ENCODE peak calls at places on chromosome 7, in seven cellular contexts. U is AG04449, R is tibial nerve, W is coronary artery, C is bronchial epithelial cell, F is neural crest cell, I is brain microvascular endothelial cell. Y is an unnamed sample.
A peak's percentile ranks its signal among the peaks of the same experiment; 100 is the strongest.

GRCh38 chr7:102287465-102288146 is 938 bp downstream of the SH2B2 start:
- DNase-seq in F (no peak), I (no peak), W (no peak), R (no peak), U (no peak), C (no peak), Y (no peak)

GRCh38 chr7:20030915-20031362 is 186.2 kb downstream of the MACC1 start:
- DNase-seq in U (no peak), W (no peak), I (peak; percentile 8), R (no peak), F (no peak), C (peak; percentile 35), Y (no peak)

GRCh38 chr7:55019691-55020480 is 1.1 kb downstream of the EGFR start:
- DNase-seq in C (no peak), R (no peak), U (no peak), W (peak; percentile 77), I (no peak), F (peak; percentile 8), Y (no peak)

GRCh38 chr7:29039747-29040569 is 81.8 kb upstream of the TRIL start:
- DNase-seq in U (no peak), W (no peak), C (no peak), I (no peak), F (no peak), R (no peak), Y (no peak)

GRCh38 chr7:17651926-17652385 is 288.3 kb downstream of the SNX13 start:
- DNase-seq in F (no peak), W (no peak), C (peak; percentile 70), U (peak; percentile 82), I (peak; percentile 63), R (peak; percentile 68), Y (no peak)

GRCh38 chr7:69775231-69775771 is 177.0 kb downstream of the AUTS2 start:
- DNase-seq in W (no peak), F (no peak), R (peak; percentile 44), I (peak; percentile 24), C (peak; percentile 21), U (no peak), Y (no peak)

GRCh38 chr7:137772748-137773147 is 74.0 kb downstream of the DGKI start:
- DNase-seq in F (no peak), C (peak; percentile 90), I (peak; percentile 90), R (no peak), U (peak; percentile 63), W (no peak), Y (no peak)

GRCh38 chr7:78254397-78255055 is 456.0 kb downstream of the PHTF2 start:
- DNase-seq in F (no peak), W (no peak), U (no peak), I (no peak), R (no peak), C (no peak), Y (no peak)

GRCh38 chr7:92845736-92846135 is 9.4 kb upstream of the CDK6 start:
- DNase-seq in I (no peak), R (no peak), C (no peak), U (no peak), W (no peak), F (no peak), Y (no peak)

GRCh38 chr7:2110586-2111396 is 122.0 kb downstream of the MAD1L1 start:
- DNase-seq in R (no peak), W (no peak), C (no peak), F (no peak), I (peak; percentile 23), U (no peak), Y (no peak)

GRCh38 chr7:154693646-154694045 is 309.3 kb downstream of the PAXIP1 start:
- DNase-seq in I (no peak), C (no peak), U (no peak), W (no peak), R (no peak), F (no peak), Y (no peak)

GRCh38 chr7:4712371-4713182 is 30.5 kb downstream of the FOXK1 start:
- DNase-seq in F (no peak), R (no peak), C (peak; percentile 79), W (no peak), U (no peak), I (peak; percentile 63), Y (no peak)
- TF ChIP-seq CTCF in F (no peak), R (no peak), C (no peak), W (no peak), U (no peak), I (no peak), Y (no peak)

GRCh38 chr7:81500631-81501030 is 269.2 kb downstream of the HGF start:
- DNase-seq in F (no peak), C (peak; percentile 56), W (no peak), R (no peak), U (no peak), I (no peak), Y (no peak)

GRCh38 chr7:81503321-81503720 is 266.5 kb downstream of the HGF start:
- DNase-seq in I (no peak), R (no peak), W (no peak), F (no peak), C (no peak), U (no peak), Y (no peak)

GRCh38 chr7:81503771-81504170 is 266.1 kb downstream of the HGF start:
- DNase-seq in U (no peak), W (no peak), F (no peak), I (no peak), C (no peak), R (no peak), Y (no peak)

GRCh38 chr7:81499262-81500116 is 270.4 kb downstream of the HGF start:
- DNase-seq in U (peak; percentile 59), F (no peak), I (peak; percentile 72), R (peak; percentile 60), C (peak; percentile 77), W (no peak), Y (no peak)

GRCh38 chr7:81501220-81501619 is 268.6 kb downstream of the HGF start:
- DNase-seq in C (peak; percentile 22), F (no peak), U (no peak), W (no peak), R (no peak), I (peak; percentile 43), Y (no peak)
- TF ChIP-seq CTCF in C (no peak), F (no peak), U (peak; percentile 18), W (no peak), R (no peak), I (peak; percentile 32), Y (peak; percentile 76)

GRCh38 chr7:6729492-6730342 is 23.0 kb upstream of the ZNF12 start:
- DNase-seq in F (peak; percentile 72), U (peak; percentile 65), C (peak; percentile 78), W (peak; percentile 94), R (peak; percentile 69), I (peak; percentile 85), Y (peak; percentile 96)
- TF ChIP-seq CTCF in F (no peak), U (no peak), C (no peak), W (no peak), R (no peak), I (no peak), Y (peak; percentile 11)

DNA sequence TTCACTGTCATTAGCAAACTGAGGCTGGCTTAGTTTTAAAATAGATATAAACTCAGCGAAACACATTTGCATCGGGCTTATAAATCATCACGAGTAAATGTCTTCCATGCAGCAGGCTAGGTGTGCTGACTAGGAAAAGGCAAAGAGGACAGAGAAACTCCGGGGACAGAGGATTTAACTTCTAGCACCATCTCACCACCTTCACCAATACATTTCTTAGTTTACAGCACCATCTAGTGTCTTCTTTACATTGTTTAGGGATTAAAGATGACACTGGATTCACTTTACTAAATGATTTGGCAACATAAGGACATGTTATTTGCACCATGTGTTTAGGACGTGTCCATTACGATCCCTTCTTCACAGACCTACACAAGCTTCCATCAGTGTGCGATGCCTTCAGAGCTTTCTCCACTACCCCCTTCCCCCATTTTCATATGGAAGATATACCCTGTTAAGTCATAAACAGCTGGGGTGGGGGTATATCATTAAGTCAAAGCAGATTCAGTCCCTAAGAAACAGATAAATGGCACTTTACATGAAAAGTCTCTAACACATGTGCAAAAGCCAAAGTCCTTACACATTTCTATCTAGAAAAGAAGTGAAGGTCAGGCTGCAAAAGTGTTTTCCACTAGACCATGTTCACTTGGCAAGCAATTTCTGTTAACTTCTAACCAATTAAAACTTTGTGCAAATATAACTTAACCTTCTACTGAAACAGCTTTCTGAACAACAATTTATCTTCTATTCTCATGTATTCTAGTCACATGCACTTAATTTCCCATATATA is 103.3 kb downstream of the GRB10 start:
- DNase-seq in F (no peak), U (no peak), I (no peak), R (no peak), C (peak; percentile 52), W (no peak), Y (no peak)
- TF ChIP-seq CTCF in F (peak; percentile 67), U (peak; percentile 13), I (no peak), R (no peak), C (peak; percentile 10), W (no peak), Y (peak; percentile 61)

GRCh38 chr7:118918556-118918955 is 694.1 kb downstream of the ANKRD7 start:
- DNase-seq in C (peak; percentile 58), R (no peak), U (no peak), F (no peak), W (no peak), I (no peak), Y (no peak)
- TF ChIP-seq CTCF in C (peak; percentile 9), R (no peak), U (no peak), F (peak; percentile 70), W (peak; percentile 42), I (no peak), Y (peak; percentile 59)